ENCODE peak calls at places on chromosomes 7 and 10, in six cellular contexts. K is pancreas; G is AG04450; A is stimulated activated effector memory CD8-positive, alpha-beta T cell treated with anti-CD3 and anti-CD28 coated beads, Interleukin-12 subunit alpha, Interleukin-12 subunit beta, amount 100 ng/mL, for 72 hours; F is hippocampal formation; V is caudate nucleus. H is an unnamed sample.

GRCh38 chr7:116408166-116408565 is 91.4 kb upstream of the CAV2 start:
- DNase-seq in G (no peak), F (no peak), K (no peak), A (no peak), V (no peak), H (no peak)

GRCh38 chr7:54980521-54980920 is 38.3 kb upstream of the EGFR start:
- DNase-seq in G (no peak), A (no peak), K (no peak), V (no peak), F (no peak), H (no peak)

GRCh38 chr10:17155821-17156220 is 26.2 kb upstream of the CUBN start:
- DNase-seq in K (no peak), V (no peak), A (no peak), F (no peak), G (no peak), H (no peak)

GRCh38 chr7:50657341-50657873 is 92.2 kb upstream of the DDC start:
- DNase-seq in F (no peak), G (no peak), K (no peak), A (no peak), V (no peak), H (no peak)

GRCh38 chr7:44639701-44640321 is 33.4 kb downstream of the OGDH start:
- DNase-seq in A (no peak), V (peak), K (peak), F (no peak), G (peak), H (peak)

GRCh38 chr10:48776528-48776927 is 91.9 kb downstream of the WDFY4 start:
- DNase-seq in A (no peak), K (no peak), F (no peak), V (no peak), G (no peak), H (no peak)

GRCh38 chr7:121901026-121901425 is 28.1 kb downstream of the PTPRZ1 start:
- DNase-seq in F (no peak), K (no peak), A (no peak), V (no peak), G (no peak), H (no peak)

GRCh38 chr7:23247101-23247601 is 576 bp downstream of the GPNMB start:
- DNase-seq in A (no peak), V (no peak), G (no peak), K (no peak), F (no peak), H (no peak)

GRCh38 chr7:117048854-117049321 is 95.6 kb downstream of the ST7 start:
- DNase-seq in V (no peak), F (no peak), G (no peak), A (no peak), K (no peak), H (no peak)

GRCh38 chr7:116834815-116835533 is 27.4 kb upstream of the CAPZA2 start:
- DNase-seq in F (no peak), G (no peak), A (no peak), K (peak), V (no peak), H (no peak)